ENCODE peak calls at places on chromosome 17, in six cellular contexts. R is iPS DF 6.9; O is left ventricle myocardium inferior; J is HCT116; B is IMR-90; Y is CD8-positive, alpha-beta memory T cell. C is an unnamed sample. For H3K36me3, the result is how much of the 10 kb centered on the place peaks cover.

GRCh38 chr17:67754001-67754400 is 36.3 kb downstream of the NOL11 start:
- DNase-seq in Y (no peak), B (no peak), O (no peak), J (no peak), R (no peak), C (no peak)

GRCh38 chr17:41539979-41540701 is 12.0 kb upstream of the KRT19 start:
- DNase-seq in J (no peak), O (no peak), R (no peak), Y (peak), B (no peak), C (no peak)

GRCh38 chr17:53017227-53017626 is 805.5 kb upstream of the KIF2B start:
- DNase-seq in O (no peak), R (no peak), Y (no peak), B (no peak), J (no peak), C (no peak)

GRCh38 chr17:80374039-80374731 is 40.8 kb upstream of the ENDOV start:
- DNase-seq in J (no peak), R (no peak), B (no peak), O (no peak), Y (no peak), C (no peak)

GRCh38 chr17:60154616-60155426 is 5.0 kb downstream of the CA4 start:
- DNase-seq in J (no peak), B (peak), Y (no peak), O (no peak), R (no peak), C (no peak)

GRCh38 chr17:56754523-56755208 is 79.1 kb downstream of the C17orf67 start:
- DNase-seq in O (no peak), B (peak), R (peak), J (no peak), Y (no peak), C (no peak)

GRCh38 chr17:8173056-8173870 is 2.9 kb downstream of the TMEM107 start:
- DNase-seq in B (peak), O (peak), J (peak), R (no peak), Y (peak), C (peak)

GRCh38 chr17:2703181-2703580 is 8.4 kb downstream of the CLUH start:
- DNase-seq in Y (no peak), R (no peak), J (no peak), O (no peak), B (no peak), C (no peak)

GRCh38 chr17:45428050-45428953 is 4.4 kb downstream of the ARHGAP27 start:
- DNase-seq in Y (peak), B (peak), J (peak), O (peak), R (no peak), C (peak)

GRCh38 chr17:32504166-32504990 is 17.6 kb downstream of the CDK5R1 start:
- DNase-seq in R (no peak), B (no peak), O (no peak), J (no peak), Y (no peak), C (no peak)

GRCh38 chr17:27939489-27940465 is 46.6 kb upstream of the LYRM9 start:
- DNase-seq in Y (no peak), O (no peak), J (no peak), B (no peak), R (no peak), C (no peak)

GRCh38 chr17:35849469-35850348 is 19.0 kb downstream of the HEATR9 start:
- DNase-seq in Y (peak), O (no peak), R (peak), J (peak), B (peak), C (peak)

GRCh38 chr17:41413982-41414381 is 10.4 kb downstream of the KRT37 start:
- DNase-seq in O (no peak), J (no peak), Y (no peak), B (no peak), R (no peak), C (no peak)

GRCh38 chr17:12627177-12627629 is 38.5 kb upstream of the MYOCD start:
- DNase-seq in R (no peak), B (peak), J (no peak), Y (no peak), O (no peak), C (no peak)

GRCh38 chr17:80944326-80944725 is 47.3 kb upstream of the CHMP6 start:
- DNase-seq in J (no peak), Y (no peak), B (no peak), R (no peak), O (no peak), C (no peak)

GRCh38 chr17:34067009-34067408 is 188.1 kb upstream of the CCL2 start:
- DNase-seq in J (no peak), O (no peak), B (no peak), R (no peak), Y (no peak), C (no peak)

GRCh38 chr17:5282639-5283217 is 644 bp downstream of the RABEP1 start:
- DNase-seq in B (no peak), R (no peak), O (peak), Y (peak), J (no peak), C (no peak)

GRCh38 chr17:12107905-12108304 is 87.2 kb downstream of the MAP2K4 start:
- DNase-seq in B (peak), O (no peak), R (no peak), J (no peak), Y (no peak), C (no peak)

GRCh38 chr17:41003926-41004325 is 4.2 kb upstream of the KRTAP3-2 start:
- DNase-seq in Y (no peak), B (no peak), R (no peak), J (no peak), O (no peak), C (no peak)

GRCh38 chr17:29181226-29181625 is 1.0 kb upstream of the MYO18A start:
- DNase-seq in Y (no peak), J (no peak), B (no peak), R (no peak), O (no peak), C (no peak)

GRCh38 chr17:41973457-41973856 is 6.9 kb downstream of the CNP start:
- DNase-seq in J (no peak), Y (no peak), B (no peak), O (no peak), R (no peak), C (no peak)

GRCh38 chr17:64084086-64084939 is 45.6 kb downstream of the ERN1 start:
- DNase-seq in Y (no peak), J (no peak), O (no peak), B (peak), R (no peak), C (no peak)

GRCh38 chr17:42414782-42415409 is 8.2 kb downstream of the CAVIN1 start:
- DNase-seq in B (no peak), J (no peak), O (no peak), R (no peak), Y (no peak), C (no peak)

GRCh38 chr17:74519951-74520553 is 11.2 kb downstream of the CD300LB start:
- DNase-seq in J (no peak), O (no peak), R (no peak), B (no peak), Y (no peak), C (no peak)

GRCh38 chr17:82085931-82086764 is 11.9 kb downstream of the FASN start:
- DNase-seq in O (no peak), J (no peak), B (no peak), Y (no peak), R (no peak), C (no peak)

GRCh38 chr17:82100502-82101298 is 2.7 kb upstream of the FASN start:
- DNase-seq in Y (no peak), B (no peak), O (no peak), J (no peak), R (no peak), C (no peak)

GRCh38 chr17:40124279-40125141 is 2.7 kb downstream of the MSL1 start:
- DNase-seq in R (no peak), J (no peak), B (peak), O (no peak), Y (no peak), C (no peak)

GRCh38 chr17:36085710-36086268 is 4.2 kb downstream of the CCL3 start:
- DNase-seq in R (no peak), O (no peak), B (no peak), J (no peak), Y (no peak), C (no peak)

GRCh38 chr17:78759203-78759968 is 22.7 kb downstream of the CYTH1 start:
- DNase-seq in R (no peak), Y (peak), O (peak), B (peak), J (no peak), C (no peak)

GRCh38 chr17:34107019-34107418 is 148.1 kb upstream of the CCL2 start:
- DNase-seq in J (no peak), B (no peak), Y (no peak), O (no peak), R (no peak), C (no peak)

GRCh38 chr17:48548687-48549621 is 4.0 kb upstream of the HOXB2 start:
- DNase-seq in R (no peak), B (peak), O (no peak), Y (no peak), J (no peak), C (no peak)

GRCh38 chr17:77329741-77330531 is 189.2 kb downstream of the SEC14L1 start:
- DNase-seq in R (no peak), Y (peak), B (no peak), J (no peak), O (no peak), C (no peak)

DNA sequence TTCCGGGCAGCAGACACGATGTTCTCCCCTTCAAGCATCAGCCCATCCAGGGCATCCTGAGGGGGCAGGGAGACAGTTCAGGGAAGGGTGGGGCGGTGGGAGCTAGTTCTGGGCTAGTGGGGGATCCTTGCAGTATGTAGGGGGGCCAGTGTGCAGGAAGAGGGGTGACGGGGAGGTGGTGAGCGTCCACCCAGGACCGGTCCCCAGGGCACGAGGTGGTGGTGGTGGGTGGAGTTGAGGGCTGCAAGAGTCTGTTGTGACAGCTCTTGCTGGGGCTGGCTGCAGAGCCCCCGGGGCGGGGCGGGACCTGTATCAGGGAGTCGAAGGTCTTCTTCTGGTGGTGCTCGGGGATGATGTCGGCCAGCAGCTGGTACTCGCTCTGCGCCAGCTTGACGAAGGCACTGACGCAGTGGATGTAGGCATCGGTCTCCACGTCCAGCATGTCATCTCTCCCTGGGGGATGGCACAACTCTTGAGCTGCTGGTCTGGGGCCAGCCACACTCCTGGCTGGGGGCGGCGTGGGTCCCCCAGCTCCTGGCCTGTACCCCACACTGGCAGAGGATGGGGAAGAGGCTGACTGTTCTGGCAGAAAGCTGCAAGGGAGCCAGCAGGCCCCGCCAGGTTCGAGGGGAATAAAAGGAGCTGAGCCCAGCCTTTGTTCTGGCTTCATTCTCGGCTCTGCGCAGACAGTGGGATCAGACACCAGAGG is 10.0 kb downstream of the ZACN start:
- DNase-seq in J (no peak), R (no peak), Y (no peak), O (no peak), B (no peak), C (no peak)
- H3K36me3 ChIP-seq in J (under half), R (under half), Y (half or more), O (half or more), B (half or more), C (under half)

GRCh38 chr17:4167786-4168185 is 24.8 kb downstream of the CYB5D2 start:
- DNase-seq in R (no peak), J (no peak), Y (no peak), B (no peak), O (no peak), C (no peak)
- H3K36me3 ChIP-seq in R (under half), J (under half), Y (half or more), B (half or more), O (half or more), C (half or more)

GRCh38 chr17:1077536-1078061 is 80.7 kb downstream of the TIMM22 start:
- DNase-seq in O (no peak), Y (no peak), J (no peak), R (no peak), B (no peak), C (no peak)
- H3K36me3 ChIP-seq in O (half or more), Y (under half), J (under half), R (under half), B (under half), C (under half)

DNA sequence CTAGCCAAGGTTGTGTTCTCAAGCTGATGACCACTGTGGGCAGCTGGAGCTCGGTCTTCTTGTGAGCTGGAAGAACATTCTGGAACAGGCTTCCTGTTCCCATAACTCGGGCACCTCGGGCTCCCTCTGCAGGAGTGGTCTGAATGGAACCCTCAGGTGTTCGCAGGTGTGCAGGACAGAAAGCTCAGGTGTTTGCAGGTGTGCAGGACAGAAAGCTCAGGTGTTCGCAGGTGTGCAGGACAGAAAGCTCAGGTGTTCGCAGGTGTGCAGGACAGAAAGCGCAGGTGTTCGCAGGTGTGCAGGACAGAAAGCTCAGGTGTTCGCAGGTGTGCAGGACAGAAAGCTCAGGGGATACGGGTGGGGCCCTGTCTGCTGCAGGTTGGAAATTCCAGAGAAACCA is 109.0 kb upstream of the CACNG5 start:
- DNase-seq in R (no peak), O (no peak), B (no peak), Y (no peak), J (no peak), C (no peak)
- H3K36me3 ChIP-seq in R (under half), O (under half), B (under half), Y (under half), J (under half), C (under half)

GRCh38 chr17:18107061-18107460 is 1.5 kb upstream of the MYO15A start:
- DNase-seq in R (no peak), O (no peak), Y (no peak), B (no peak), J (no peak), C (no peak)

GRCh38 chr17:18105027-18105426 is 3.5 kb upstream of the MYO15A start:
- DNase-seq in J (no peak), R (no peak), B (no peak), Y (no peak), O (no peak), C (no peak)

GRCh38 chr17:18107971-18108370 is 585 bp upstream of the MYO15A start:
- DNase-seq in J (no peak), O (no peak), R (no peak), Y (no peak), B (no peak), C (no peak)

GRCh38 chr17:18106211-18106610 is 2.3 kb upstream of the MYO15A start:
- DNase-seq in J (no peak), Y (no peak), B (no peak), R (no peak), O (no peak), C (no peak)

DNA sequence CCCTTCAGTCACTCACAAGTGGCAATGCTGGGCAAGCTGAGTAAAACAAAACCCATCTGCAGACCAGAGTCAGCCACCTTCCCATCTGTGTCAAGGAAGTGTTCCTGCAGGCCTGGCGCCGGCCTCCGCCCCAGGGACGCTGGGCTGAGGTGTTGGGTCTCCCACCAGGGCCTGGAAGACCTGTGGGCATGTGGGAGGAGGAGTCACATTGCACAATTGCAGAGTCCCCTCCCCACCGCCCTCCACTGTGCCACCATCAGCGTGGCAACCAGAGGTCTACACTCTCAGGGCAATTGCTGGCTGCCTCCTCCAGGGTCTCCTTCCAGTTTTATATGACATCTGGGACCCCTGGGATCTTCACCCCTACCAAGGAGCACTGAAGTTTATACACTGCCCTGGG is 3.0 kb upstream of the MYO15A start:
- DNase-seq in O (no peak), R (no peak), J (no peak), Y (no peak), B (no peak), C (no peak)
- H3K36me3 ChIP-seq in O (under half), R (under half), J (under half), Y (under half), B (under half), C (under half)